ENCODE peak calls at places on chromosomes 2 and 18, in ten cellular contexts. K, Z, N, O, T, H, L, D, U and F are unnamed samples.

GRCh38 chr2:181189932-181190331 is 209.5 kb downstream of the UBE2E3 start:
- DNase-seq in Z (no peak), T (no peak), L (no peak), K (no peak), H (no peak), U (no peak), N (no peak), D (no peak), O (no peak), F (no peak)

GRCh38 chr2:111919794-111920608 is 21.6 kb downstream of the MERTK start:
- DNase-seq in L (no peak), N (peak), O (peak), D (no peak), U (peak), K (peak), H (peak), T (no peak), Z (no peak), F (no peak)

GRCh38 chr2:163681765-163682164 is 54.0 kb downstream of the FIGN start:
- DNase-seq in O (no peak), H (no peak), N (peak), Z (peak), L (no peak), K (peak), T (peak), U (no peak), D (no peak), F (peak)

GRCh38 chr18:3402962-3403585 is 46.9 kb upstream of the TGIF1 start:
- DNase-seq in N (no peak), D (no peak), H (no peak), U (no peak), L (no peak), Z (no peak), K (no peak), O (no peak), T (no peak), F (no peak)

GRCh38 chr2:107242811-107243210 is 356.8 kb upstream of the ST6GAL2 start:
- DNase-seq in O (no peak), U (no peak), L (no peak), K (no peak), T (no peak), H (no peak), D (no peak), Z (no peak), N (no peak), F (no peak)

GRCh38 chr2:27442282-27442980 is at the start of gene KRTCAP3:
- DNase-seq in O (no peak), L (no peak), Z (no peak), T (no peak), D (peak), U (no peak), N (no peak), H (peak), K (no peak), F (peak)

GRCh38 chr2:226031078-226031937 is 631.8 kb downstream of the NYAP2 start:
- DNase-seq in K (peak), H (peak), L (peak), U (peak), T (peak), Z (peak), N (peak), D (peak), O (peak), F (peak)

GRCh38 chr2:186496401-186496800 is 10.3 kb downstream of the ZC3H15 start:
- DNase-seq in D (no peak), K (no peak), N (no peak), L (no peak), H (no peak), Z (no peak), U (no peak), T (no peak), O (no peak), F (no peak)

GRCh38 chr2:45343618-45344017 is 267.4 kb downstream of the SRBD1 start:
- DNase-seq in L (no peak), T (no peak), H (no peak), N (no peak), Z (no peak), D (no peak), U (no peak), K (peak), O (no peak), F (no peak)

GRCh38 chr2:181984814-181985631 is 630 bp upstream of the PPP1R1C start:
- DNase-seq in H (no peak), T (no peak), D (no peak), U (no peak), K (no peak), Z (no peak), O (no peak), N (no peak), L (no peak), F (no peak)

GRCh38 chr2:229775614-229776313 is 61.4 kb upstream of the DNER start:
- DNase-seq in K (no peak), N (no peak), H (no peak), Z (no peak), L (no peak), O (peak), U (no peak), T (no peak), D (no peak), F (no peak)

DNA sequence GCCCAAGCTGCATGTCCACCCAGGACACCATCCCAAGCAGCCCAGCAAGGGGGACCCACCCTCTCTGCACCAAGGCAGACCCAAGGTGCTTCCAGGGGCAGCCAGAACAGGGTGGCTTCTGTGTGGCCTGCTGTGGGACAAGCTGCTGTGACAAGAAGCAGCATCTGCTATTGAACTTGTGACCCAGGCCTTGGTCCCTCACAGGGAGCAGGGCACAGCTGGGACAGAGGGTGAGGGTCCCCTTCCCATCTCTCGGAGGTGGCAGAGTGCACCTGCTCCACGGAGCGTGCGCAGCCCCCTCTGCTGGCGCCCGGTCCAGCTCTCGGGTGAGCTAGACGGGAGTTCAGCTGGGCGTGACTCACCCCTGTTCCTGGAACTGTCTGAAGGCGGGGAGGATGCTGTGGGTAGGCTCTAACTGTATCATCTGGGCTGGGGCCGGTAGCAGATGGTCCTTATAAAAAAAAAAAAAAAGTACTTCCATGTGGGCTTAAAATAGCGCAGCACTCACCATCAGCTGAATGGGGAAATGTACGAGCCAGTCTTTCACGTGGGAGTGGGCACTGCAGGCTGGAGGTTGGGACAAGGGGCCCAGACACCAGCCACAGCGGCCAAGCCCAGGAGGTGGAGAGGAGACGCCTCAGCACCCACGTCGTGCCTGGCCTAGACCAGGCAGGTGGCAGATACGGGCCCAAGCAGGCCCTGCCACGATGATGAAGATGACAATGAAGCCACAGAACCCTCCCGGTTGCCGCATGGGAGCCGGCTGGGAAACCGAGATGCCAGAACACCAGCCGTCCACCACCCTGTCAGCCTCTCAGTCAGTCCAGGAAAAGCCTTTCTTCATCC is 136.8 kb upstream of the ID2 start:
- DNase-seq in N (no peak), U (peak), L (peak), K (peak), Z (no peak), O (peak), D (peak), H (peak), T (peak), F (peak)
- TF ChIP-seq CTCF in N (no peak), U (peak), L (peak), K (no peak), Z (no peak), O (peak), D (peak), H (no peak), T (peak), F (peak)

DNA sequence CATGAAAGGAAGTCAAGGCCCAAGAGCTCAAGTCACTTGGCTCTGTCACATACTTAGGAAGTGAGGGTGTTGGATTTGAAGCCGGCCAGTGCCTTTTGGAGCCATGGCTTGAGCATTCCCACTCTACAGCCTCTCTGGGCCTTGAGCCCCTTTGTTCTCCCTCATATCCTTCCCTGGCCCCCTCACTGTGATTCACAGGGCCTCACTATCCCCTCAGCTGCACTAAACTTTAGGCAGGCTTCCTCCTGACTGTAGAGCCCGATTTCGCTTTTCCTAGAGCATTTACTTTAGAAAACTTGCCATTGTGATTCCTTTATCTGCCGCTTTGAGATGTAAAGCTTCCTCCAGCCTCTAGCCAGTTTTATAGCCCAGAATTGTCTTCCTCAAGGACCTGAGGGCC is 107.6 kb downstream of the FBXO15 start:
- DNase-seq in L (no peak), O (no peak), K (no peak), U (no peak), D (no peak), N (no peak), T (no peak), H (no peak), Z (no peak), F (no peak)
- TF ChIP-seq POLR2A in L (no peak), O (no peak), K (no peak), U (no peak), D (no peak), N (no peak), T (no peak), H (no peak), Z (no peak), F (no peak)

DNA sequence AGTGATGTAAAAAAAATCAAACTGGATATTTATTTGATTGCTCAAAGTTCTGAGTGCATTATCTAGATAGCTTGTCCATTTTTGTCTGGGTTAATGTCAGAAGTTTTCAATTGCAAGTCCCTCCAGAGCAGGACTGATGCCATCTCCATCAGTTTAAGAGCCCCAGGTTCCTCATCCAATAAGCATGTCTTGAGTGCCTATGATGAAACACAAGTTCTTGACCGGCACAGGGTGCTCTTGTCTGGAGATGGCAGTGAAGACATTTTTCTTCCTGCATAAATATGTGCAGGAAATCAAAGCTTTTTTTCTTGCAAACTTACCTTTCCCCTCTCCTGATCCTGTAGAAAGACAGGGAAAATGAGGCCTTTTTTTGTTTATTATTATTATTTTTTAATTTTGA is 31.9 kb downstream of the CAVIN2 start:
- DNase-seq in D (no peak), T (no peak), L (no peak), Z (no peak), K (no peak), O (no peak), H (no peak), N (no peak), U (no peak), F (no peak)
- TF ChIP-seq CTCF in D (no peak), T (no peak), L (no peak), Z (no peak), K (no peak), O (no peak), H (no peak), N (no peak), U (no peak), F (no peak)

GRCh38 chr2:69744456-69744855 is 2.5 kb downstream of the ANXA4 start:
- DNase-seq in D (no peak), U (no peak), O (no peak), N (no peak), L (no peak), H (no peak), K (no peak), T (no peak), Z (no peak), F (no peak)

GRCh38 chr2:69743847-69744264 is 1.9 kb downstream of the ANXA4 start:
- DNase-seq in U (no peak), L (no peak), N (no peak), H (no peak), K (no peak), D (no peak), T (no peak), Z (no peak), O (no peak), F (no peak)

GRCh38 chr2:69741281-69742169 is at the start of gene ANXA4:
- DNase-seq in D (peak), O (peak), Z (peak), L (peak), K (peak), T (peak), N (peak), U (peak), H (peak), F (peak)

GRCh38 chr2:69742170-69742952 is 427 bp downstream of the ANXA4 start:
- DNase-seq in L (no peak), H (no peak), K (no peak), D (no peak), T (no peak), Z (peak), N (peak), U (no peak), O (peak), F (peak)
- TF ChIP-seq POLR2A in L (no peak), H (no peak), K (no peak), D (no peak), T (peak), Z (no peak), N (no peak), U (no peak), O (peak), F (no peak)